ENCODE peak calls at places on chromosomes 3 and 15, in eight cellular contexts. L is NCI-H1417, H is right lobe of liver, Y is Caki2, I is frontal cortex, K is neural crest cell, V is Kasumi-1, J is GM23248. B is an unnamed sample.

GRCh38 chr3:188432826-188433525 is 279.0 kb downstream of the LPP start:
- DNase-seq in L (no peak), K (no peak), V (peak; percentile 53), Y (no peak), H (peak; percentile 72), J (no peak), I (no peak), B (peak; percentile 67)

GRCh38 chr15:95687686-95688085 is 642.8 kb upstream of the NR2F2 start:
- DNase-seq in L (no peak), Y (no peak), I (no peak), K (no peak), J (no peak), H (no peak), V (no peak), B (no peak)

GRCh38 chr3:112358311-112358780 is 25.4 kb downstream of the CD200 start:
- DNase-seq in V (no peak), I (no peak), H (no peak), J (no peak), L (no peak), K (no peak), Y (no peak), B (no peak)

GRCh38 chr15:79028411-79028964 is 62.1 kb downstream of the RASGRF1 start:
- DNase-seq in J (peak; percentile 48), V (peak; percentile 80), L (peak; percentile 33), I (peak; percentile 44), K (peak; percentile 73), H (peak; percentile 54), Y (peak; percentile 40), B (peak; percentile 55)

GRCh38 chr15:84598250-84598649 is 2.6 kb upstream of the ZSCAN2 start:
- DNase-seq in Y (peak; percentile 35), V (peak; percentile 100), H (peak; percentile 27), L (no peak), I (no peak), J (no peak), K (no peak), B (no peak)

GRCh38 chr3:51974963-51975856 is at the start of gene ABHD14A:
- DNase-seq in J (peak; percentile 88), H (peak; percentile 94), K (no peak), Y (peak; percentile 59), L (peak; percentile 41), V (peak; percentile 59), I (peak; percentile 87), B (peak; percentile 93)

GRCh38 chr3:56547486-56547885 is 9.5 kb upstream of the CCDC66 start:
- DNase-seq in J (peak; percentile 28), L (no peak), V (peak; percentile 33), H (no peak), Y (no peak), I (no peak), K (no peak), B (no peak)

GRCh38 chr15:74240002-74240568 is 4.0 kb downstream of the CCDC33 start:
- DNase-seq in I (peak; percentile 70), V (no peak), K (no peak), L (peak; percentile 96), Y (peak; percentile 99), J (peak; percentile 86), H (peak; percentile 94), B (peak; percentile 90)

GRCh38 chr3:132464066-132464465 is 46.8 kb downstream of the DNAJC13 start:
- DNase-seq in J (peak; percentile 43), Y (no peak), I (no peak), V (peak; percentile 7), K (no peak), L (no peak), H (no peak), B (no peak)

GRCh38 chr15:79132770-79133169 is 42.2 kb upstream of the RASGRF1 start:
- DNase-seq in J (no peak), L (no peak), H (no peak), K (no peak), V (no peak), Y (peak; percentile 3), I (no peak), B (no peak)